ENCODE peak calls at places on chromosome 20, in nine cellular contexts. E is Caco-2, H is transverse colon, Z is endothelial cell, K is coronary artery, B is WTC11, D is BE2C, A is upper lobe of right lung, S is natural killer cell. J is an unnamed sample.

GRCh38 chr20:57973886-57974285 is 254.6 kb downstream of the ANKRD60 start:
- DNase-seq in K (no peak), Z (no peak), E (no peak), S (no peak), H (no peak), D (no peak), B (no peak), A (no peak), J (no peak)

GRCh38 chr20:16518068-16518783 is 55.0 kb downstream of the KIF16B start:
- DNase-seq in A (no peak), S (no peak), B (peak), D (peak), K (no peak), H (peak), E (peak), Z (peak), J (no peak)

GRCh38 chr20:50743087-50743486 is 11.7 kb downstream of the PARD6B start:
- DNase-seq in Z (no peak), S (no peak), E (no peak), D (peak), B (no peak), H (no peak), K (no peak), A (no peak), J (no peak)

GRCh38 chr20:21571841-21572690 is 58.2 kb upstream of the NKX2-2 start:
- DNase-seq in K (no peak), H (no peak), E (peak), D (peak), Z (no peak), A (no peak), S (no peak), B (peak), J (no peak)

GRCh38 chr20:39773380-39774000 is 811.3 kb downstream of the DHX35 start:
- DNase-seq in B (no peak), K (no peak), E (no peak), D (no peak), S (no peak), H (no peak), Z (no peak), A (no peak), J (no peak)

GRCh38 chr20:10093087-10093591 is 58.4 kb downstream of the ANKEF1 start:
- DNase-seq in S (no peak), D (peak), E (no peak), A (no peak), H (no peak), B (no peak), K (no peak), Z (no peak), J (no peak)

GRCh38 chr20:58828141-58828540 is 22.6 kb downstream of the GNAS-AS1 start:
- DNase-seq in D (no peak), A (no peak), S (no peak), H (no peak), E (no peak), Z (no peak), K (no peak), B (no peak), J (no peak)

GRCh38 chr20:50313223-50313820 is 122.7 kb downstream of the CEBPB start:
- DNase-seq in B (no peak), E (no peak), A (peak), K (peak), S (no peak), Z (no peak), H (no peak), D (no peak), J (no peak)

GRCh38 chr20:20037960-20038359 is 14.3 kb downstream of the CRNKL1 start:
- DNase-seq in A (no peak), H (no peak), Z (no peak), E (peak), B (no peak), S (no peak), D (no peak), K (no peak), J (no peak)

GRCh38 chr20:36305602-36306556 is at the start of gene DLGAP4:
- DNase-seq in B (peak), K (peak), A (peak), S (no peak), H (no peak), E (no peak), Z (no peak), D (no peak), J (no peak)

GRCh38 chr20:56676001-56676400 is 46.9 kb downstream of the TFAP2C start:
- DNase-seq in B (no peak), Z (no peak), H (no peak), A (no peak), D (no peak), K (no peak), E (no peak), S (no peak), J (no peak)

GRCh38 chr20:33096921-33097320 is 17.5 kb downstream of the BPIFB4 start:
- DNase-seq in K (no peak), Z (no peak), H (no peak), E (no peak), D (no peak), B (no peak), A (no peak), S (no peak), J (no peak)

DNA sequence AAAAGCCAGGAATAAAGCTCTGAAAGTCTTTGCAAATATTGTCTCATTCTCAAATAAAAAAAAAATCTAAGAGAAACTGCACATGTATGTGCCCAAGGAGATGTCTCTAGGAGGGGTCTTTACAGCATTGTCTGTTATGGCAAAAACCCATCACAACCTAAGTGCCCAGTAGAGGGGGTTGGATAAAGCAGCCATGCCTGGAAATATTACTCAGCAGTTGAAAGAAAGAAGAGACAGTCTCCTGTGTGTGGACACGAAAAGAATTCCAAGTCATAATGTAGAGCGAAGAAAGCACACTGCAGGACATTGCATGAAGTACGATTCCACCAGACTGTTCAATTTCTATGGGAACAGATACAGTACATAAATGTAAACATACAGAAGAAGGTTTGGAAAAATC is 7.3 kb upstream of the TGM2 start:
- DNase-seq in K (no peak), Z (no peak), E (no peak), A (no peak), S (no peak), B (no peak), H (no peak), D (no peak), J (no peak)
- TF ChIP-seq CTCF in K (no peak), Z (no peak), E (no peak), A (no peak), S (no peak), B (no peak), H (no peak), D (peak), J (peak)

GRCh38 chr20:59933849-59934585 is 580 bp upstream of the SYCP2 start:
- DNase-seq in A (peak), E (peak), H (peak), D (peak), S (peak), K (peak), B (peak), Z (peak), J (peak)
- TF ChIP-seq CTCF in A (peak), E (peak), H (peak), D (peak), S (peak), K (peak), B (peak), Z (peak), J (peak)

GRCh38 chr20:44471481-44471882 is 4.2 kb upstream of the TTPAL start:
- DNase-seq in K (no peak), A (no peak), S (no peak), H (no peak), D (no peak), E (peak), Z (no peak), B (no peak), J (no peak)
- TF ChIP-seq CTCF in K (no peak), A (peak), S (no peak), H (peak), D (peak), E (peak), Z (no peak), B (no peak), J (peak)

GRCh38 chr20:49203746-49204145 is 15.5 kb upstream of the DDX27 start:
- DNase-seq in A (no peak), S (no peak), K (no peak), D (no peak), Z (no peak), E (no peak), H (no peak), B (no peak), J (no peak)

GRCh38 chr20:49203011-49203410 is 14.9 kb upstream of the STAU1 start:
- DNase-seq in E (no peak), B (no peak), K (no peak), H (no peak), Z (no peak), S (no peak), D (no peak), A (no peak), J (no peak)

GRCh38 chr20:49210750-49211110 is 8.5 kb upstream of the DDX27 start:
- DNase-seq in B (no peak), E (no peak), S (no peak), A (no peak), Z (no peak), H (no peak), D (no peak), K (no peak), J (no peak)

GRCh38 chr20:49210101-49210749 is 9.0 kb upstream of the DDX27 start:
- DNase-seq in H (no peak), D (no peak), K (no peak), Z (no peak), B (no peak), E (no peak), A (no peak), S (no peak), J (no peak)

GRCh38 chr20:49207071-49207470 is 12.1 kb upstream of the DDX27 start:
- DNase-seq in Z (no peak), E (peak), S (no peak), A (no peak), B (peak), D (peak), H (no peak), K (no peak), J (no peak)
- TF ChIP-seq CTCF in Z (no peak), E (peak), S (no peak), A (no peak), B (no peak), D (peak), H (no peak), K (no peak), J (no peak)

J was measured in type B pancreatic cell.